ENCODE peak calls at places on chromosome 12, in four cellular contexts. One of them, this sample, is unnamed.

GRCh38 chr12:126338031-126338441 is 1272.8 kb downstream of the AACS start:
- DNase-seq in brain microvascular endothelial cell: no peak
- DNase-seq in BE2C: no peak
- DNase-seq in psoas muscle: no peak
- DNase-seq in this sample: no peak

GRCh38 chr12:15774819-15775218 is 14.4 kb downstream of the EPS8 start:
- DNase-seq in brain microvascular endothelial cell: no peak
- DNase-seq in BE2C: no peak
- DNase-seq in psoas muscle: no peak
- DNase-seq in this sample: peak; percentile 77

GRCh38 chr12:70606001-70606400 is 31.2 kb downstream of the PTPRB start:
- DNase-seq in brain microvascular endothelial cell: no peak
- DNase-seq in BE2C: no peak
- DNase-seq in psoas muscle: no peak
- DNase-seq in this sample: peak; percentile 48

GRCh38 chr12:94193168-94193567 is 44.8 kb downstream of the PLXNC1 start:
- DNase-seq in brain microvascular endothelial cell: no peak
- DNase-seq in BE2C: no peak
- DNase-seq in psoas muscle: no peak
- DNase-seq in this sample: no peak

GRCh38 chr12:989751-990278 is 1.2 kb upstream of the ERC1 start:
- DNase-seq in brain microvascular endothelial cell: peak; percentile 60
- DNase-seq in BE2C: peak; percentile 47
- DNase-seq in psoas muscle: peak; percentile 27
- DNase-seq in this sample: peak; percentile 85

GRCh38 chr12:98297557-98297956 is 217.8 kb upstream of the TMPO start:
- DNase-seq in brain microvascular endothelial cell: no peak
- DNase-seq in BE2C: no peak
- DNase-seq in psoas muscle: no peak
- DNase-seq in this sample: no peak

GRCh38 chr12:132524405-132524804 is 34.5 kb downstream of the FBRSL1 start:
- DNase-seq in brain microvascular endothelial cell: peak; percentile 61
- DNase-seq in BE2C: no peak
- DNase-seq in psoas muscle: no peak
- DNase-seq in this sample: peak; percentile 71

GRCh38 chr12:131131077-131131807 is 177.5 kb downstream of the ADGRD1 start:
- DNase-seq in brain microvascular endothelial cell: no peak
- DNase-seq in BE2C: no peak
- DNase-seq in psoas muscle: no peak
- DNase-seq in this sample: no peak

GRCh38 chr12:40632933-40633332 is 59.3 kb upstream of the CNTN1 start:
- DNase-seq in brain microvascular endothelial cell: no peak
- DNase-seq in BE2C: no peak
- DNase-seq in psoas muscle: no peak
- DNase-seq in this sample: no peak

GRCh38 chr12:124633954-124634352 is 66.5 kb upstream of the NCOR2 start:
- DNase-seq in brain microvascular endothelial cell: no peak
- DNase-seq in BE2C: no peak
- DNase-seq in psoas muscle: no peak
- DNase-seq in this sample: no peak

GRCh38 chr12:122870163-122870842 is 25.6 kb downstream of the VPS37B start:
- DNase-seq in brain microvascular endothelial cell: no peak
- DNase-seq in BE2C: no peak
- DNase-seq in psoas muscle: no peak
- DNase-seq in this sample: no peak

GRCh38 chr12:124904306-124905098 is 9.9 kb downstream of the UBC start:
- DNase-seq in brain microvascular endothelial cell: peak; percentile 94
- DNase-seq in BE2C: peak; percentile 70
- DNase-seq in psoas muscle: peak; percentile 88
- DNase-seq in this sample: peak; percentile 89

GRCh38 chr12:131493068-131493826 is 217.6 kb upstream of the SFSWAP start:
- DNase-seq in brain microvascular endothelial cell: no peak
- DNase-seq in BE2C: no peak
- DNase-seq in psoas muscle: no peak
- DNase-seq in this sample: no peak

GRCh38 chr12:10213168-10214130 is 772 bp downstream of the GABARAPL1 start:
- DNase-seq in brain microvascular endothelial cell: peak; percentile 86
- DNase-seq in BE2C: peak; percentile 29
- DNase-seq in psoas muscle: peak; percentile 83
- DNase-seq in this sample: peak; percentile 96

GRCh38 chr12:124230117-124230757 is 64.7 kb upstream of the RFLNA start:
- DNase-seq in brain microvascular endothelial cell: no peak
- DNase-seq in BE2C: no peak
- DNase-seq in psoas muscle: no peak
- DNase-seq in this sample: no peak

GRCh38 chr12:117361312-117361670 is at the start of gene NOS1:
- DNase-seq in brain microvascular endothelial cell: no peak
- DNase-seq in BE2C: no peak
- DNase-seq in psoas muscle: no peak
- DNase-seq in this sample: no peak

GRCh38 chr12:131381716-131382430 is 329.0 kb upstream of the SFSWAP start:
- DNase-seq in brain microvascular endothelial cell: no peak
- DNase-seq in BE2C: no peak
- DNase-seq in psoas muscle: no peak
- DNase-seq in this sample: no peak

GRCh38 chr12:118356809-118357326 is 15.8 kb downstream of the TAOK3 start:
- DNase-seq in brain microvascular endothelial cell: peak; percentile 48
- DNase-seq in BE2C: no peak
- DNase-seq in psoas muscle: no peak
- DNase-seq in this sample: peak; percentile 94

GRCh38 chr12:98725481-98726247 is 80.6 kb downstream of the APAF1 start:
- DNase-seq in brain microvascular endothelial cell: peak; percentile 77
- DNase-seq in BE2C: peak; percentile 38
- DNase-seq in psoas muscle: no peak
- DNase-seq in this sample: peak; percentile 85

GRCh38 chr12:52713960-52714886 is 10.9 kb upstream of the KRT77 start:
- DNase-seq in brain microvascular endothelial cell: no peak
- DNase-seq in BE2C: no peak
- DNase-seq in psoas muscle: no peak
- DNase-seq in this sample: no peak

GRCh38 chr12:76611533-76611932 is 52.0 kb upstream of the OSBPL8 start:
- DNase-seq in brain microvascular endothelial cell: peak; percentile 71
- DNase-seq in BE2C: no peak
- DNase-seq in psoas muscle: no peak
- DNase-seq in this sample: peak; percentile 92

GRCh38 chr12:13661005-13661887 is 320.2 kb downstream of the GRIN2B start:
- DNase-seq in brain microvascular endothelial cell: peak; percentile 38
- DNase-seq in BE2C: peak; percentile 53
- DNase-seq in psoas muscle: peak; percentile 12
- DNase-seq in this sample: peak; percentile 50

GRCh38 chr12:14129601-14130178 is 148.3 kb upstream of the GRIN2B start:
- DNase-seq in brain microvascular endothelial cell: no peak
- DNase-seq in BE2C: no peak
- DNase-seq in psoas muscle: no peak
- DNase-seq in this sample: no peak

GRCh38 chr12:44523828-44524227 is 352.3 kb downstream of the NELL2 start:
- DNase-seq in brain microvascular endothelial cell: no peak
- DNase-seq in BE2C: no peak
- DNase-seq in psoas muscle: no peak
- DNase-seq in this sample: no peak

GRCh38 chr12:89225808-89226368 is 126.4 kb downstream of the DUSP6 start:
- DNase-seq in brain microvascular endothelial cell: peak; percentile 64
- DNase-seq in BE2C: no peak
- DNase-seq in psoas muscle: no peak
- DNase-seq in this sample: peak; percentile 92

GRCh38 chr12:111467862-111468245 is 62.1 kb downstream of the SH2B3 start:
- DNase-seq in brain microvascular endothelial cell: no peak
- DNase-seq in BE2C: no peak
- DNase-seq in psoas muscle: no peak
- DNase-seq in this sample: peak; percentile 62

GRCh38 chr12:75208851-75209781 is 523 bp downstream of the KCNC2 start:
- DNase-seq in brain microvascular endothelial cell: peak; percentile 16
- DNase-seq in BE2C: no peak
- DNase-seq in psoas muscle: peak; percentile 11
- DNase-seq in this sample: peak; percentile 41
- H3K4me3 ChIP-seq in brain microvascular endothelial cell: peak overlapping the region; percentile 27
- H3K4me3 ChIP-seq in BE2C: no peak overlapping the region
- H3K4me3 ChIP-seq in psoas muscle: no peak overlapping the region
- H3K4me3 ChIP-seq in this sample: no peak overlapping the region

DNA sequence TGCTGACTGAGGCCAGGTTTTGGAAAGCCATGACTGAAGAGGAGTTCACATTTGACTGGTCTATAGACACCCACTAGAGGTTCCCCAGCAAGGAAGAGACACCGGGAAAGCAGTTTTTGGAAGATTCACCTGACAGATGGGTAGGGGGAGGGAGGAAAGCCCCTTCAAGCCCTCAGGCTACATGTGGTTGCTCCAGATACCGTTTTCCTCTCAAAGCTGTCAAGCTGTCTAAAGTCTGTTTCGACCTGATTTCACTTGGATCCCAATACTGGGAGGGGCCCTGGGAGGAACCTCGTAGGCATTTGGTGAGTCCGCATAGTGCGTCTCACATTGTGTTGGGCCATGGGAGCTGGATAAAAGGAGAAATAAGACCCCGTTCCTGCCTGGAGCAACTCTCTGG is 1.7 kb upstream of the LRP1 start:
- DNase-seq in brain microvascular endothelial cell: no peak
- DNase-seq in BE2C: no peak
- DNase-seq in psoas muscle: no peak
- DNase-seq in this sample: no peak
- H3K4me3 ChIP-seq in brain microvascular endothelial cell: no peak overlapping the region
- H3K4me3 ChIP-seq in BE2C: no peak overlapping the region
- H3K4me3 ChIP-seq in psoas muscle: peak overlapping the region; percentile 72
- H3K4me3 ChIP-seq in this sample: no peak overlapping the region

GRCh38 chr12:100164153-100164704 is 21.6 kb upstream of the BLTP3B start:
- DNase-seq in brain microvascular endothelial cell: no peak
- DNase-seq in BE2C: no peak
- DNase-seq in psoas muscle: no peak
- DNase-seq in this sample: no peak

GRCh38 chr12:100159391-100160104 is 16.9 kb upstream of the BLTP3B start:
- DNase-seq in brain microvascular endothelial cell: no peak
- DNase-seq in BE2C: no peak
- DNase-seq in psoas muscle: no peak
- DNase-seq in this sample: no peak

GRCh38 chr12:100165356-100165755 is 22.7 kb upstream of the BLTP3B start:
- DNase-seq in brain microvascular endothelial cell: no peak
- DNase-seq in BE2C: no peak
- DNase-seq in psoas muscle: no peak
- DNase-seq in this sample: no peak

GRCh38 chr12:100166232-100166631 is 23.6 kb upstream of the BLTP3B start:
- DNase-seq in brain microvascular endothelial cell: no peak
- DNase-seq in BE2C: no peak
- DNase-seq in psoas muscle: no peak
- DNase-seq in this sample: no peak

DNA sequence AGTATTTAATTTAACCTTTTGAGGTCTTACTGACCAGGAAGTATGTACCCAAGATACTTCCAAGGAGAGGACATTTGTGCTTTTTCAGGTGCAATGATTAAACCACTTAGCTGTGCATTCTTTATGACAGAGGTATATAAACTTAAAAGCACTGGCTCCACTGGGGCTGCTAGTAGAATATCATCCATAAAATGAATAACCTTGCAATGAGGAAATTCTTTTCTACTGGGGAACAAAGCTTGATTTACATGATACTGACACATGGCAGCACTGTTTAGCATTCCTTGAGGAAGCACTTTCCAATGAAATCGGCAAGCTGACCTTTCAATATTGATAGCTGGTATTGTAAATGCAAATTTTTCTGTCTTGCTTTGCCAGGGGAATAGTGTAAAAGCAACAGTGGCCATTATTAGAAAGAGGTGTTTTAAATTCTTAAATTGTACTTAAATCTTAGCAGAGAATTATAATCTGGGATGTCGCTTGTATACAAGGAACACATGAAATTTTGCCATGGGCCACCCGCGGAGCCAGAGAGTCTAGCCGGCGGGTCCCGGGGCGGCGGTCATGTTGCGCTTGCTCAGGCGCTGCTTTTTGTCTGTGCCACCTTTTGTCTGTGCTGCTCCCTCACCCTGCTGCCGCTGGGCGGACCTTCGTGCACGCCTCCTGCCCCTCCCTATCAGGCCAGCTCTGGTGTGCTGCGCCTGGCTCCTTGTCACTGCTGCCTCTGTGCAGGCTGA is 20.9 kb upstream of the BLTP3B start:
- DNase-seq in brain microvascular endothelial cell: peak; percentile 9
- DNase-seq in BE2C: peak; percentile 91
- DNase-seq in psoas muscle: peak; percentile 73
- DNase-seq in this sample: peak; percentile 35
- H3K4me3 ChIP-seq in brain microvascular endothelial cell: peak overlapping the region; percentile 38
- H3K4me3 ChIP-seq in BE2C: peak overlapping the region; percentile 59
- H3K4me3 ChIP-seq in psoas muscle: peak overlapping the region; percentile 54
- H3K4me3 ChIP-seq in this sample: peak overlapping the region; percentile 42

GRCh38 chr12:110256780-110257431 is 24.1 kb upstream of the ATP2A2 start:
- DNase-seq in brain microvascular endothelial cell: no peak
- DNase-seq in BE2C: no peak
- DNase-seq in psoas muscle: peak; percentile 45
- DNase-seq in this sample: peak; percentile 69
- H3K4me3 ChIP-seq in brain microvascular endothelial cell: no peak overlapping the region
- H3K4me3 ChIP-seq in BE2C: no peak overlapping the region
- H3K4me3 ChIP-seq in psoas muscle: no peak overlapping the region
- H3K4me3 ChIP-seq in this sample: no peak overlapping the region

GRCh38 chr12:81080431-81080983 is 2.6 kb downstream of the ACSS3 start:
- DNase-seq in brain microvascular endothelial cell: no peak
- DNase-seq in BE2C: no peak
- DNase-seq in psoas muscle: no peak
- DNase-seq in this sample: peak; percentile 86
- H3K4me3 ChIP-seq in brain microvascular endothelial cell: no peak overlapping the region
- H3K4me3 ChIP-seq in BE2C: no peak overlapping the region
- H3K4me3 ChIP-seq in psoas muscle: peak overlapping the region; percentile 86
- H3K4me3 ChIP-seq in this sample: peak overlapping the region; percentile 28

DNA sequence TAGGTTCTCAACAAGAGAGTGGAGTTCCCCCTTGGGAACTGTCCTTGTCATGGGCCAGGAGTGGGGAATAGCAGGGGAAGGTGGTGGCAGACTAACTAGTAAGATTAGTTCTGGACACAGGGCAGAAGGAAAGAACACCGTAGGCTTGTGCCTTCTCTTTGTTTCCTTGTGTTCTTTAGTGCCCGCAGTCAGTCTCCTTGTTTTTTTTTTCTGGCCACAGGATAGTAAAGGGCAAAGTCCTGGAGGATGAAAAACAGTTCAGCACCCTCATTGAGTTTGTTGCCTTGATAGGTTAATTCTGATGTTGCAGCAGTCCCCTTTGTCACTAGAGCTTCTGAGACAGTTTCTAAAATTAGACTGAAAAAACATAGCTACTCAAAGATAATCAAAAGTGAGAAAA is 8.4 kb downstream of the PEX5 start:
- DNase-seq in brain microvascular endothelial cell: no peak
- DNase-seq in BE2C: no peak
- DNase-seq in psoas muscle: no peak
- DNase-seq in this sample: no peak
- H3K4me3 ChIP-seq in brain microvascular endothelial cell: no peak overlapping the region
- H3K4me3 ChIP-seq in BE2C: no peak overlapping the region
- H3K4me3 ChIP-seq in psoas muscle: no peak overlapping the region
- H3K4me3 ChIP-seq in this sample: no peak overlapping the region

This sample was measured in choroid plexus epithelial cell.